ENCODE peak calls at places on chromosomes 6 and 20, in seven cellular contexts. One of them, this sample, is unnamed. For H3K27me3, the result is how much of the 10 kb centered on the place peaks cover.

GRCh38 chr6:90715093-90715655 is 128.3 kb upstream of the MAP3K7 start:
- DNase-seq in uterus: peak
- DNase-seq in astrocyte: peak
- DNase-seq in mammary epithelial cell: peak
- DNase-seq in esophagus squamous epithelium: no peak
- DNase-seq in left ventricle myocardium inferior: no peak
- DNase-seq in cardiac muscle cell: peak
- DNase-seq in this sample: no peak

GRCh38 chr6:154039231-154039842 is at the start of gene OPRM1:
- DNase-seq in uterus: no peak
- DNase-seq in astrocyte: peak
- DNase-seq in mammary epithelial cell: peak
- DNase-seq in esophagus squamous epithelium: no peak
- DNase-seq in left ventricle myocardium inferior: peak
- DNase-seq in cardiac muscle cell: peak
- DNase-seq in this sample: no peak

GRCh38 chr20:5316188-5317158 is at the start of gene PROKR2:
- DNase-seq in uterus: no peak
- DNase-seq in astrocyte: no peak
- DNase-seq in mammary epithelial cell: peak
- DNase-seq in esophagus squamous epithelium: no peak
- DNase-seq in left ventricle myocardium inferior: no peak
- DNase-seq in cardiac muscle cell: peak
- DNase-seq in this sample: no peak

GRCh38 chr6:38797391-38797790 is 82.3 kb downstream of the DNAH8 start:
- DNase-seq in uterus: no peak
- DNase-seq in astrocyte: no peak
- DNase-seq in mammary epithelial cell: no peak
- DNase-seq in esophagus squamous epithelium: no peak
- DNase-seq in left ventricle myocardium inferior: no peak
- DNase-seq in cardiac muscle cell: no peak
- DNase-seq in this sample: no peak

GRCh38 chr6:137926207-137926731 is 59.2 kb downstream of the TNFAIP3 start:
- DNase-seq in uterus: no peak
- DNase-seq in astrocyte: peak
- DNase-seq in mammary epithelial cell: peak
- DNase-seq in esophagus squamous epithelium: no peak
- DNase-seq in left ventricle myocardium inferior: no peak
- DNase-seq in cardiac muscle cell: peak
- DNase-seq in this sample: no peak

GRCh38 chr20:5080384-5080877 is 39.3 kb downstream of the PCNA start:
- DNase-seq in uterus: peak
- DNase-seq in astrocyte: no peak
- DNase-seq in mammary epithelial cell: no peak
- DNase-seq in esophagus squamous epithelium: no peak
- DNase-seq in left ventricle myocardium inferior: peak
- DNase-seq in cardiac muscle cell: peak
- DNase-seq in this sample: no peak

GRCh38 chr6:19834858-19835257 is 2.3 kb upstream of the ID4 start:
- DNase-seq in uterus: no peak
- DNase-seq in astrocyte: no peak
- DNase-seq in mammary epithelial cell: peak
- DNase-seq in esophagus squamous epithelium: no peak
- DNase-seq in left ventricle myocardium inferior: no peak
- DNase-seq in cardiac muscle cell: no peak
- DNase-seq in this sample: no peak

GRCh38 chr6:159105716-159106115 is 60.9 kb upstream of the TAGAP start:
- DNase-seq in uterus: no peak
- DNase-seq in astrocyte: no peak
- DNase-seq in mammary epithelial cell: no peak
- DNase-seq in esophagus squamous epithelium: no peak
- DNase-seq in left ventricle myocardium inferior: no peak
- DNase-seq in cardiac muscle cell: no peak
- DNase-seq in this sample: no peak

GRCh38 chr20:3093861-3094361 is 9.4 kb upstream of the AVP start:
- DNase-seq in uterus: no peak
- DNase-seq in astrocyte: no peak
- DNase-seq in mammary epithelial cell: no peak
- DNase-seq in esophagus squamous epithelium: no peak
- DNase-seq in left ventricle myocardium inferior: no peak
- DNase-seq in cardiac muscle cell: no peak
- DNase-seq in this sample: no peak

GRCh38 chr20:43442310-43442880 is 15.3 kb upstream of the SRSF6 start:
- DNase-seq in uterus: no peak
- DNase-seq in astrocyte: no peak
- DNase-seq in mammary epithelial cell: peak
- DNase-seq in esophagus squamous epithelium: no peak
- DNase-seq in left ventricle myocardium inferior: no peak
- DNase-seq in cardiac muscle cell: peak
- DNase-seq in this sample: no peak

GRCh38 chr6:108592371-108593337 is 31.9 kb downstream of the FOXO3 start:
- DNase-seq in uterus: peak
- DNase-seq in astrocyte: peak
- DNase-seq in mammary epithelial cell: peak
- DNase-seq in esophagus squamous epithelium: peak
- DNase-seq in left ventricle myocardium inferior: no peak
- DNase-seq in cardiac muscle cell: peak
- DNase-seq in this sample: peak

GRCh38 chr6:105189026-105189680 is 9.3 kb upstream of the POPDC3 start:
- DNase-seq in uterus: no peak
- DNase-seq in astrocyte: no peak
- DNase-seq in mammary epithelial cell: no peak
- DNase-seq in esophagus squamous epithelium: no peak
- DNase-seq in left ventricle myocardium inferior: no peak
- DNase-seq in cardiac muscle cell: no peak
- DNase-seq in this sample: no peak

GRCh38 chr6:52576392-52577021 is 353 bp downstream of the TRAM2 start:
- DNase-seq in uterus: no peak
- DNase-seq in astrocyte: peak
- DNase-seq in mammary epithelial cell: peak
- DNase-seq in esophagus squamous epithelium: peak
- DNase-seq in left ventricle myocardium inferior: peak
- DNase-seq in cardiac muscle cell: peak
- DNase-seq in this sample: peak

GRCh38 chr20:23162887-23163286 is 76.8 kb upstream of the CD93 start:
- DNase-seq in uterus: no peak
- DNase-seq in astrocyte: no peak
- DNase-seq in mammary epithelial cell: no peak
- DNase-seq in esophagus squamous epithelium: no peak
- DNase-seq in left ventricle myocardium inferior: no peak
- DNase-seq in cardiac muscle cell: no peak
- DNase-seq in this sample: no peak

GRCh38 chr20:25278636-25279361 is 30.9 kb downstream of the PYGB start:
- DNase-seq in uterus: peak
- DNase-seq in astrocyte: no peak
- DNase-seq in mammary epithelial cell: no peak
- DNase-seq in esophagus squamous epithelium: no peak
- DNase-seq in left ventricle myocardium inferior: peak
- DNase-seq in cardiac muscle cell: no peak
- DNase-seq in this sample: no peak

GRCh38 chr20:19473894-19474293 is 261.5 kb downstream of the SLC24A3 start:
- DNase-seq in uterus: no peak
- DNase-seq in astrocyte: no peak
- DNase-seq in mammary epithelial cell: no peak
- DNase-seq in esophagus squamous epithelium: no peak
- DNase-seq in left ventricle myocardium inferior: no peak
- DNase-seq in cardiac muscle cell: no peak
- DNase-seq in this sample: no peak

GRCh38 chr6:125947581-125947980 is 9.0 kb upstream of the HINT3 start:
- DNase-seq in uterus: no peak
- DNase-seq in astrocyte: peak
- DNase-seq in mammary epithelial cell: peak
- DNase-seq in esophagus squamous epithelium: no peak
- DNase-seq in left ventricle myocardium inferior: no peak
- DNase-seq in cardiac muscle cell: peak
- DNase-seq in this sample: no peak

GRCh38 chr6:145086197-145086596 is 649.1 kb downstream of the EPM2A start:
- DNase-seq in uterus: no peak
- DNase-seq in astrocyte: peak
- DNase-seq in mammary epithelial cell: peak
- DNase-seq in esophagus squamous epithelium: no peak
- DNase-seq in left ventricle myocardium inferior: no peak
- DNase-seq in cardiac muscle cell: peak
- DNase-seq in this sample: no peak

GRCh38 chr6:137820952-137821351 is 46.1 kb upstream of the TNFAIP3 start:
- DNase-seq in uterus: no peak
- DNase-seq in astrocyte: no peak
- DNase-seq in mammary epithelial cell: no peak
- DNase-seq in esophagus squamous epithelium: no peak
- DNase-seq in left ventricle myocardium inferior: no peak
- DNase-seq in cardiac muscle cell: peak
- DNase-seq in this sample: no peak

GRCh38 chr20:63348828-63349515 is 12.2 kb downstream of the CHRNA4 start:
- DNase-seq in uterus: no peak
- DNase-seq in astrocyte: no peak
- DNase-seq in mammary epithelial cell: no peak
- DNase-seq in esophagus squamous epithelium: no peak
- DNase-seq in left ventricle myocardium inferior: no peak
- DNase-seq in cardiac muscle cell: no peak
- DNase-seq in this sample: no peak

GRCh38 chr6:36659271-36659670 is 19.2 kb upstream of the CDKN1A start:
- DNase-seq in uterus: peak
- DNase-seq in astrocyte: peak
- DNase-seq in mammary epithelial cell: peak
- DNase-seq in esophagus squamous epithelium: no peak
- DNase-seq in left ventricle myocardium inferior: no peak
- DNase-seq in cardiac muscle cell: peak
- DNase-seq in this sample: no peak

GRCh38 chr20:9685011-9685410 is 153.9 kb downstream of the PAK5 start:
- DNase-seq in uterus: no peak
- DNase-seq in astrocyte: no peak
- DNase-seq in mammary epithelial cell: no peak
- DNase-seq in esophagus squamous epithelium: no peak
- DNase-seq in left ventricle myocardium inferior: no peak
- DNase-seq in cardiac muscle cell: no peak
- DNase-seq in this sample: no peak

GRCh38 chr6:3516094-3516493 is 59.2 kb upstream of the SLC22A23 start:
- DNase-seq in uterus: no peak
- DNase-seq in astrocyte: no peak
- DNase-seq in mammary epithelial cell: peak
- DNase-seq in esophagus squamous epithelium: no peak
- DNase-seq in left ventricle myocardium inferior: no peak
- DNase-seq in cardiac muscle cell: no peak
- DNase-seq in this sample: no peak

GRCh38 chr6:79269877-79270276 is 35.4 kb upstream of the HMGN3 start:
- DNase-seq in uterus: no peak
- DNase-seq in astrocyte: peak
- DNase-seq in mammary epithelial cell: peak
- DNase-seq in esophagus squamous epithelium: no peak
- DNase-seq in left ventricle myocardium inferior: no peak
- DNase-seq in cardiac muscle cell: peak
- DNase-seq in this sample: no peak
- H3K27ac ChIP-seq in uterus: no peak
- H3K27ac ChIP-seq in astrocyte: no peak
- H3K27ac ChIP-seq in mammary epithelial cell: no peak
- H3K27ac ChIP-seq in esophagus squamous epithelium: no peak
- H3K27ac ChIP-seq in left ventricle myocardium inferior: peak
- H3K27ac ChIP-seq in cardiac muscle cell: no peak
- H3K27ac ChIP-seq in this sample: no peak

GRCh38 chr20:49431345-49431744 is 51.1 kb downstream of the KCNB1 start:
- DNase-seq in uterus: no peak
- DNase-seq in astrocyte: no peak
- DNase-seq in mammary epithelial cell: peak
- DNase-seq in esophagus squamous epithelium: no peak
- DNase-seq in left ventricle myocardium inferior: no peak
- DNase-seq in cardiac muscle cell: peak
- DNase-seq in this sample: no peak
- H3K27me3 ChIP-seq in uterus: under half
- H3K27me3 ChIP-seq in astrocyte: under half
- H3K27me3 ChIP-seq in mammary epithelial cell: under half
- H3K27me3 ChIP-seq in esophagus squamous epithelium: under half
- H3K27me3 ChIP-seq in left ventricle myocardium inferior: under half
- H3K27me3 ChIP-seq in cardiac muscle cell: under half
- H3K27me3 ChIP-seq in this sample: under half

DNA sequence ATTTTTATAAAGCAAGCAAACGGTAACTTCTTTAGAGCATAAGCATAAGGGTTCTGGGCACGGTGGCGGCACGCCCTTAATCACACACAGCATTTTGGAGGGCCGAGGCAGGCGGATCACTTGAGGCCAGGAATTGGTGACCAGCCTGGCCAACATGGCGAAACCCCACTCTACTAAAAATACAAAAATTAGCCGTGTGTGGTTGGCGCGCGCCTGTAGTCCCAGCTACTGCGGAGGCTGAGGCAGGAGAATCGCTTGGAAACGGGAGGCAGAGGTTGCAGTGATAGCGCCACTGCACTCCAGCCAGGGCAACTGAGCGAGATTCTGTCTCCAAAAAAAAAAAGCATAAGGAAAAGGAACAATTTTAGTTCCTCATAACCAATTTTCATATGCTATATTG is 2.6 kb downstream of the SENP6 start:
- DNase-seq in uterus: no peak
- DNase-seq in astrocyte: no peak
- DNase-seq in mammary epithelial cell: no peak
- DNase-seq in esophagus squamous epithelium: no peak
- DNase-seq in left ventricle myocardium inferior: no peak
- DNase-seq in cardiac muscle cell: no peak
- DNase-seq in this sample: no peak
- H3K27ac ChIP-seq in uterus: peak
- H3K27ac ChIP-seq in astrocyte: no peak
- H3K27ac ChIP-seq in mammary epithelial cell: no peak
- H3K27ac ChIP-seq in esophagus squamous epithelium: no peak
- H3K27ac ChIP-seq in left ventricle myocardium inferior: no peak
- H3K27ac ChIP-seq in cardiac muscle cell: no peak
- H3K27ac ChIP-seq in this sample: no peak

GRCh38 chr20:58153121-58153520 is 75.3 kb downstream of the ANKRD60 start:
- DNase-seq in uterus: no peak
- DNase-seq in astrocyte: no peak
- DNase-seq in mammary epithelial cell: no peak
- DNase-seq in esophagus squamous epithelium: no peak
- DNase-seq in left ventricle myocardium inferior: no peak
- DNase-seq in cardiac muscle cell: no peak
- DNase-seq in this sample: no peak

GRCh38 chr20:58149412-58150091 is 78.9 kb downstream of the ANKRD60 start:
- DNase-seq in uterus: no peak
- DNase-seq in astrocyte: no peak
- DNase-seq in mammary epithelial cell: peak
- DNase-seq in esophagus squamous epithelium: no peak
- DNase-seq in left ventricle myocardium inferior: no peak
- DNase-seq in cardiac muscle cell: no peak
- DNase-seq in this sample: no peak

GRCh38 chr20:58148891-58149290 is 79.6 kb downstream of the ANKRD60 start:
- DNase-seq in uterus: no peak
- DNase-seq in astrocyte: no peak
- DNase-seq in mammary epithelial cell: no peak
- DNase-seq in esophagus squamous epithelium: no peak
- DNase-seq in left ventricle myocardium inferior: no peak
- DNase-seq in cardiac muscle cell: no peak
- DNase-seq in this sample: no peak

GRCh38 chr20:58147628-58148370 is 80.7 kb downstream of the ANKRD60 start:
- DNase-seq in uterus: no peak
- DNase-seq in astrocyte: no peak
- DNase-seq in mammary epithelial cell: no peak
- DNase-seq in esophagus squamous epithelium: no peak
- DNase-seq in left ventricle myocardium inferior: no peak
- DNase-seq in cardiac muscle cell: no peak
- DNase-seq in this sample: no peak

DNA sequence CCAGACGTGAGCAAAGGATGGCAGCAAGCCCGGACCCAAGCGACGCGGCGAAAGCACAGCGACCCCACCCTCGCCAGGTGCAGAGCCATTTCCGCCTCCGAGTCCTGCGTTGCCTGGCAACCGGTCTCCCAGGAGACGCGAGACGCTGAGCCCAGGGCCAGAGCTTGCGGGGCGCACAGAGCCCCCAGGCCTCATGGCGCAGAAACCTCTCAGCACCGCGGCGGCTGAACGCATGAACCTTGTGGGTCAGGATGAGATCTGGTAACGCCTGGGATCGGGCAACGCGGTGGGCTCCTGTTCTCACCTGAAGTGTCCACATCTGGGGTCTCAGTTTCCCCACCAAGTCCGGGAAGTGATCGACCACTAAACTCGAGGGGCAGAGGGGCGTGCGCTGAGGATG is 77.7 kb downstream of the ANKRD60 start:
- DNase-seq in uterus: no peak
- DNase-seq in astrocyte: no peak
- DNase-seq in mammary epithelial cell: no peak
- DNase-seq in esophagus squamous epithelium: no peak
- DNase-seq in left ventricle myocardium inferior: no peak
- DNase-seq in cardiac muscle cell: no peak
- DNase-seq in this sample: no peak
- H3K27me3 ChIP-seq in uterus: under half
- H3K27me3 ChIP-seq in astrocyte: under half
- H3K27me3 ChIP-seq in mammary epithelial cell: under half
- H3K27me3 ChIP-seq in esophagus squamous epithelium: half or more
- H3K27me3 ChIP-seq in left ventricle myocardium inferior: half or more
- H3K27me3 ChIP-seq in cardiac muscle cell: under half
- H3K27me3 ChIP-seq in this sample: under half